ENCODE peak calls at places on chromosomes 2 and 18, in five cellular contexts. One of them, this sample, is unnamed.
A peak's percentile ranks its signal among the peaks of the same experiment; 100 is the strongest.

GRCh38 chr18:6251084-6251483 is 163.6 kb downstream of the L3MBTL4 start:
- DNase-seq in lower lobe of right lung: no peak
- DNase-seq in CD8-positive, alpha-beta T cell: no peak
- DNase-seq in A673: no peak
- DNase-seq in GM23338: no peak
- DNase-seq in this sample: no peak

GRCh38 chr2:69166812-69167468 is 154.0 kb downstream of the ANTXR1 start:
- DNase-seq in lower lobe of right lung: no peak
- DNase-seq in CD8-positive, alpha-beta T cell: no peak
- DNase-seq in A673: no peak
- DNase-seq in GM23338: no peak
- DNase-seq in this sample: no peak

GRCh38 chr2:3639653-3640052 is 18.3 kb upstream of the ALLC start:
- DNase-seq in lower lobe of right lung: no peak
- DNase-seq in CD8-positive, alpha-beta T cell: no peak
- DNase-seq in A673: no peak
- DNase-seq in GM23338: no peak
- DNase-seq in this sample: no peak

GRCh38 chr2:168244318-168244717 is 3.1 kb downstream of the STK39 start:
- DNase-seq in lower lobe of right lung: no peak
- DNase-seq in CD8-positive, alpha-beta T cell: no peak
- DNase-seq in A673: peak; percentile 24
- DNase-seq in GM23338: no peak
- DNase-seq in this sample: peak; percentile 53

GRCh38 chr2:160353166-160353565 is 140.4 kb downstream of the RBMS1 start:
- DNase-seq in lower lobe of right lung: no peak
- DNase-seq in CD8-positive, alpha-beta T cell: no peak
- DNase-seq in A673: peak; percentile 55
- DNase-seq in GM23338: no peak
- DNase-seq in this sample: no peak

GRCh38 chr2:100819365-100820345 is at the start of gene NPAS2:
- DNase-seq in lower lobe of right lung: no peak
- DNase-seq in CD8-positive, alpha-beta T cell: peak; percentile 53
- DNase-seq in A673: peak; percentile 69
- DNase-seq in GM23338: peak; percentile 46
- DNase-seq in this sample: peak; percentile 69

GRCh38 chr2:83967854-83968253 is 491.2 kb downstream of the SUCLG1 start:
- DNase-seq in lower lobe of right lung: no peak
- DNase-seq in CD8-positive, alpha-beta T cell: no peak
- DNase-seq in A673: no peak
- DNase-seq in GM23338: peak; percentile 38
- DNase-seq in this sample: no peak

GRCh38 chr2:170466632-170467031 is 248.5 kb upstream of the SP5 start:
- DNase-seq in lower lobe of right lung: no peak
- DNase-seq in CD8-positive, alpha-beta T cell: no peak
- DNase-seq in A673: no peak
- DNase-seq in GM23338: no peak
- DNase-seq in this sample: no peak

GRCh38 chr18:74806700-74807416 is 209.2 kb downstream of the ZNF407 start:
- DNase-seq in lower lobe of right lung: no peak
- DNase-seq in CD8-positive, alpha-beta T cell: no peak
- DNase-seq in A673: no peak
- DNase-seq in GM23338: no peak
- DNase-seq in this sample: no peak

GRCh38 chr18:77065221-77065981 is 67.2 kb downstream of the MBP start:
- DNase-seq in lower lobe of right lung: peak; percentile 86
- DNase-seq in CD8-positive, alpha-beta T cell: no peak
- DNase-seq in A673: no peak
- DNase-seq in GM23338: no peak
- DNase-seq in this sample: no peak

GRCh38 chr2:128685841-128686497 is 367.3 kb upstream of the HS6ST1 start:
- DNase-seq in lower lobe of right lung: no peak
- DNase-seq in CD8-positive, alpha-beta T cell: peak; percentile 36
- DNase-seq in A673: no peak
- DNase-seq in GM23338: no peak
- DNase-seq in this sample: no peak

GRCh38 chr2:10224734-10225133 is 78.0 kb upstream of the HPCAL1 start:
- DNase-seq in lower lobe of right lung: peak; percentile 36
- DNase-seq in CD8-positive, alpha-beta T cell: no peak
- DNase-seq in A673: no peak
- DNase-seq in GM23338: no peak
- DNase-seq in this sample: no peak

GRCh38 chr2:221485500-221485870 is 86.6 kb downstream of the EPHA4 start:
- DNase-seq in lower lobe of right lung: no peak
- DNase-seq in CD8-positive, alpha-beta T cell: no peak
- DNase-seq in A673: no peak
- DNase-seq in GM23338: no peak
- DNase-seq in this sample: no peak

GRCh38 chr2:221488134-221488807 is 83.8 kb downstream of the EPHA4 start:
- DNase-seq in lower lobe of right lung: no peak
- DNase-seq in CD8-positive, alpha-beta T cell: no peak
- DNase-seq in A673: no peak
- DNase-seq in GM23338: no peak
- DNase-seq in this sample: no peak

GRCh38 chr2:221482581-221483140 is 89.4 kb downstream of the EPHA4 start:
- DNase-seq in lower lobe of right lung: no peak
- DNase-seq in CD8-positive, alpha-beta T cell: no peak
- DNase-seq in A673: no peak
- DNase-seq in GM23338: no peak
- DNase-seq in this sample: no peak

GRCh38 chr2:221486106-221486505 is 86.0 kb downstream of the EPHA4 start:
- DNase-seq in lower lobe of right lung: no peak
- DNase-seq in CD8-positive, alpha-beta T cell: no peak
- DNase-seq in A673: no peak
- DNase-seq in GM23338: no peak
- DNase-seq in this sample: no peak

GRCh38 chr2:221484761-221485499 is 87.2 kb downstream of the EPHA4 start:
- DNase-seq in lower lobe of right lung: no peak
- DNase-seq in CD8-positive, alpha-beta T cell: no peak
- DNase-seq in A673: no peak
- DNase-seq in GM23338: no peak
- DNase-seq in this sample: no peak
- H3K4me3 ChIP-seq in lower lobe of right lung: no peak overlapping the region
- H3K4me3 ChIP-seq in CD8-positive, alpha-beta T cell: no peak overlapping the region
- H3K4me3 ChIP-seq in A673: no peak overlapping the region
- H3K4me3 ChIP-seq in GM23338: no peak overlapping the region
- H3K4me3 ChIP-seq in this sample: no peak overlapping the region

GRCh38 chr2:65032016-65032975 is 23.9 kb upstream of the CEP68 start:
- DNase-seq in lower lobe of right lung: no peak
- DNase-seq in CD8-positive, alpha-beta T cell: no peak
- DNase-seq in A673: no peak
- DNase-seq in GM23338: no peak
- DNase-seq in this sample: no peak

GRCh38 chr2:65030933-65031332 is 25.3 kb upstream of the CEP68 start:
- DNase-seq in lower lobe of right lung: no peak
- DNase-seq in CD8-positive, alpha-beta T cell: no peak
- DNase-seq in A673: no peak
- DNase-seq in GM23338: no peak
- DNase-seq in this sample: no peak

GRCh38 chr2:65031341-65032015 is 24.7 kb upstream of the CEP68 start:
- DNase-seq in lower lobe of right lung: no peak
- DNase-seq in CD8-positive, alpha-beta T cell: peak; percentile 53
- DNase-seq in A673: peak; percentile 61
- DNase-seq in GM23338: peak; percentile 72
- DNase-seq in this sample: peak; percentile 50

GRCh38 chr2:65035544-65035943 is 20.7 kb upstream of the CEP68 start:
- DNase-seq in lower lobe of right lung: no peak
- DNase-seq in CD8-positive, alpha-beta T cell: no peak
- DNase-seq in A673: peak; percentile 86
- DNase-seq in GM23338: no peak
- DNase-seq in this sample: no peak

GRCh38 chr2:65033178-65033577 is 23.0 kb upstream of the CEP68 start:
- DNase-seq in lower lobe of right lung: no peak
- DNase-seq in CD8-positive, alpha-beta T cell: no peak
- DNase-seq in A673: peak; percentile 52
- DNase-seq in GM23338: no peak
- DNase-seq in this sample: no peak
- H3K27ac ChIP-seq in lower lobe of right lung: no peak overlapping the region
- H3K27ac ChIP-seq in CD8-positive, alpha-beta T cell: no peak overlapping the region
- H3K27ac ChIP-seq in A673: no peak overlapping the region
- H3K27ac ChIP-seq in GM23338: no peak overlapping the region
- H3K27ac ChIP-seq in this sample: no peak overlapping the region

GRCh38 chr18:12278153-12278764 is 24.1 kb downstream of the CIDEA start:
- DNase-seq in lower lobe of right lung: no peak
- DNase-seq in CD8-positive, alpha-beta T cell: no peak
- DNase-seq in A673: no peak
- DNase-seq in GM23338: peak; percentile 62
- DNase-seq in this sample: no peak
- TF ChIP-seq CTCF in lower lobe of right lung: no peak
- TF ChIP-seq CTCF in CD8-positive, alpha-beta T cell: no peak
- TF ChIP-seq CTCF in A673: no peak
- TF ChIP-seq CTCF in GM23338: peak; percentile 56
- TF ChIP-seq CTCF in this sample: no peak

DNA sequence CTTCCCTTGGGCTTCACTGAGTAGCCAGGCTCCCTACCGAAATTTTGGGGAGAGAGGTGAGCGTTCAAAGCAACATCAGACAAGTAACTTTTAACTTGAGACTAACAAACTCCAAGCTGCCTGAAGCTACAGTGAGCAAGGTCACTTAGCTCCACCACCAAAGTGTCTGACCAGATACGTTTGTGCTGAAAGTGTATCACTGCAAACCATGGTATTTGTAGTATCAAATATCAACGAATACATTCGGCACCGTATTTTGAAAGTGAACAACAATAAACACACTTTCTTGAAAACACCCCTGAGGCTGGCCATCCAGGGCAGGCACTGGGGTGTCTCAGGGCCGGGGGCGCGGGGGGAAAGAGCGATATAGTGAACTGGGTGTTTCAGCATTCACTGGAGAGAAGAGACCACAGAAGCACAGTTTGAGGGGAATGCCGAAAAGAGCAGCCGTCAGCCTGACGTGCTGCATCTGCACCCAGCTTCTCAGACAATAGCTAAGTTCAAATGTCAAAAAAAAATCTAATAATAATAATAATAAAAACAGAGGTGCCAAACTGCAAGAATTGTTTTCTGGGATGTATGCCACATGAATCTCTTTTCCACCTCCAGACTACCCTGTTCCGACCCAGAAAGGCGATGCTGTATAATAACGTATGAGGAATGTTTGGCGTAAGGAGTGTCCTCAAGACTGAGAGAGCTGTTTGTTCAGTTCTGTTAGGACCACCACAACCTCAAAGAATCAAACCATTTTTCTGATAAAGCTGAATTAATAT is 7.5 kb upstream of the POU3F3 start:
- DNase-seq in lower lobe of right lung: no peak
- DNase-seq in CD8-positive, alpha-beta T cell: no peak
- DNase-seq in A673: no peak
- DNase-seq in GM23338: no peak
- DNase-seq in this sample: no peak
- H3K4me3 ChIP-seq in lower lobe of right lung: no peak overlapping the region
- H3K4me3 ChIP-seq in CD8-positive, alpha-beta T cell: no peak overlapping the region
- H3K4me3 ChIP-seq in A673: no peak overlapping the region
- H3K4me3 ChIP-seq in GM23338: peak overlapping the region; percentile 58
- H3K4me3 ChIP-seq in this sample: no peak overlapping the region

GRCh38 chr2:114526856-114527255 is 84.4 kb downstream of the DPP10 start:
- DNase-seq in lower lobe of right lung: no peak
- DNase-seq in CD8-positive, alpha-beta T cell: no peak
- DNase-seq in A673: no peak
- DNase-seq in GM23338: no peak
- DNase-seq in this sample: no peak

GRCh38 chr2:114525955-114526354 is 83.5 kb downstream of the DPP10 start:
- DNase-seq in lower lobe of right lung: no peak
- DNase-seq in CD8-positive, alpha-beta T cell: no peak
- DNase-seq in A673: no peak
- DNase-seq in GM23338: no peak
- DNase-seq in this sample: no peak

GRCh38 chr2:114527330-114527983 is 85.0 kb downstream of the DPP10 start:
- DNase-seq in lower lobe of right lung: no peak
- DNase-seq in CD8-positive, alpha-beta T cell: no peak
- DNase-seq in A673: no peak
- DNase-seq in GM23338: no peak
- DNase-seq in this sample: no peak
- H3K27ac ChIP-seq in lower lobe of right lung: no peak overlapping the region
- H3K27ac ChIP-seq in CD8-positive, alpha-beta T cell: no peak overlapping the region
- H3K27ac ChIP-seq in A673: no peak overlapping the region
- H3K27ac ChIP-seq in GM23338: no peak overlapping the region
- H3K27ac ChIP-seq in this sample: no peak overlapping the region

DNA sequence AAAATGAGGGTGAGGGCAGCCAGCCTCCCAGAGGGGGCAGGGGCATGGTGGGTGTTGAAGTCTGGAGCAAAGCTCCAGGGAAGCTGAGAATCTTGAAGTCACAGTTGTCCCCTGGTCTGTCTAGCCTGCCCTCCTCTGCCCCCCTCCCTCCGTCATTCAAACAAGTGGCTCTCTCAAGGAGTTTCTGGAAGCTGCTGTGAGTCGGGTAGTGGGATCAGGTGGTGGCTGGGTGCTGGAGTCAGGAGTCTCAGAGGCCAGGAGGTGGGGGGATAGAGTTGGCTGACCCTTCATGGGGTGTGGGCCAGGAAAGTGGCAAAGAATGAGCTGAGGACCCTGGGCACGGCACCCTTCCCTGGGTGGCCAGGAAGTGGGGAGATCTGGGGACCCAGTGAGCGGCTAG is 495 bp upstream of the ASIC4 start:
- DNase-seq in lower lobe of right lung: no peak
- DNase-seq in CD8-positive, alpha-beta T cell: no peak
- DNase-seq in A673: no peak
- DNase-seq in GM23338: no peak
- DNase-seq in this sample: no peak
- TF ChIP-seq CTCF in lower lobe of right lung: no peak
- TF ChIP-seq CTCF in CD8-positive, alpha-beta T cell: no peak
- TF ChIP-seq CTCF in A673: no peak
- TF ChIP-seq CTCF in GM23338: no peak
- TF ChIP-seq CTCF in this sample: no peak

DNA sequence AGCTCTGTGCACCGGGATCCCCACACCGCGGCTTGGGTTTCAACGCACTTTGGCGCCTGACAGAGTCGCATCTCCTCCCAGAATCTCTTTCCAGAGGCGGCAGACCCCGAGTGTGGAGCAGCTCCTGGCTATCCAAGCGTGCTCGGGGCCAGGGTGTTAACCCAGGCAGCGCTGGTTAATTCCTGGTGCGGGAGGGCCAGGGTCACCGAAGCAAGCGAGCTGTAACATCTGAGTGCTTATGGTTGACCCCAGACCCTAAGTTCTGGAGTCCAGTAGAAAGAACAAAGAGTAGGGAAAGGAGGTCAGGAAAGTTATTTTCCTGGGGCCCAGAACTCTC is 566 bp upstream of the OSR1 start:
- DNase-seq in lower lobe of right lung: no peak
- DNase-seq in CD8-positive, alpha-beta T cell: no peak
- DNase-seq in A673: no peak
- DNase-seq in GM23338: no peak
- DNase-seq in this sample: no peak
- H3K4me3 ChIP-seq in lower lobe of right lung: peak overlapping the region; percentile 67
- H3K4me3 ChIP-seq in CD8-positive, alpha-beta T cell: no peak overlapping the region
- H3K4me3 ChIP-seq in A673: no peak overlapping the region
- H3K4me3 ChIP-seq in GM23338: peak overlapping the region; percentile 76
- H3K4me3 ChIP-seq in this sample: no peak overlapping the region

GRCh38 chr18:34740101-34740500 is 30.0 kb downstream of the DTNA start:
- DNase-seq in lower lobe of right lung: no peak
- DNase-seq in CD8-positive, alpha-beta T cell: no peak
- DNase-seq in A673: peak; percentile 33
- DNase-seq in GM23338: no peak
- DNase-seq in this sample: no peak

GRCh38 chr18:34741401-34741800 is 31.3 kb downstream of the DTNA start:
- DNase-seq in lower lobe of right lung: no peak
- DNase-seq in CD8-positive, alpha-beta T cell: no peak
- DNase-seq in A673: no peak
- DNase-seq in GM23338: no peak
- DNase-seq in this sample: no peak

GRCh38 chr18:34734048-34734447 is 23.9 kb downstream of the DTNA start:
- DNase-seq in lower lobe of right lung: no peak
- DNase-seq in CD8-positive, alpha-beta T cell: no peak
- DNase-seq in A673: no peak
- DNase-seq in GM23338: no peak
- DNase-seq in this sample: no peak

GRCh38 chr18:34740724-34741123 is 30.6 kb downstream of the DTNA start:
- DNase-seq in lower lobe of right lung: no peak
- DNase-seq in CD8-positive, alpha-beta T cell: no peak
- DNase-seq in A673: no peak
- DNase-seq in GM23338: no peak
- DNase-seq in this sample: no peak

GRCh38 chr18:34738173-34738894 is 28.2 kb downstream of the DTNA start:
- DNase-seq in lower lobe of right lung: no peak
- DNase-seq in CD8-positive, alpha-beta T cell: no peak
- DNase-seq in A673: peak; percentile 50
- DNase-seq in GM23338: no peak
- DNase-seq in this sample: no peak
- H3K27ac ChIP-seq in lower lobe of right lung: no peak overlapping the region
- H3K27ac ChIP-seq in CD8-positive, alpha-beta T cell: no peak overlapping the region
- H3K27ac ChIP-seq in A673: no peak overlapping the region
- H3K27ac ChIP-seq in GM23338: no peak overlapping the region
- H3K27ac ChIP-seq in this sample: no peak overlapping the region

This sample was measured in pancreas.